ENCODE peak calls at places on chromosomes 6 and 20, in nine cellular contexts. S is CD4-positive, alpha-beta T cell; U is pancreas; C is upper lobe of right lung; K is HL-60; J is WERI-Rb-1; H is transverse colon; B is endodermal cell; W is small intestine. T is an unnamed sample.
A peak's percentile ranks its signal among the peaks of the same experiment; 100 is the strongest.

GRCh38 chr20:12068146-12068545 is 150.5 kb downstream of the BTBD3 start:
- DNase-seq in U (no peak), C (no peak), H (no peak), J (no peak), B (peak; percentile 66), S (no peak), W (no peak), K (no peak), T (no peak)

GRCh38 chr6:168390746-168391400 is 50.1 kb upstream of the SMOC2 start:
- DNase-seq in W (no peak), S (no peak), H (no peak), U (no peak), C (peak; percentile 57), J (no peak), B (no peak), K (no peak), T (no peak)

GRCh38 chr6:169955796-169956493 is 204.5 kb downstream of the ERMARD start:
- DNase-seq in B (peak; percentile 45), S (no peak), K (peak; percentile 88), J (no peak), C (peak; percentile 53), H (no peak), W (no peak), U (no peak), T (no peak)

GRCh38 chr6:104956663-104957294 is at the start of gene LIN28B:
- DNase-seq in C (no peak), K (no peak), B (no peak), U (no peak), H (no peak), S (no peak), J (no peak), W (no peak), T (no peak)

GRCh38 chr20:18739785-18740184 is 73.8 kb upstream of the SCP2D1 start:
- DNase-seq in B (peak; percentile 70), W (no peak), J (no peak), U (no peak), K (no peak), H (peak; percentile 42), S (no peak), C (no peak), T (no peak)

GRCh38 chr6:149013932-149014331 is 267.1 kb downstream of the UST start:
- DNase-seq in B (peak; percentile 73), K (no peak), C (no peak), U (no peak), W (no peak), J (no peak), S (no peak), H (no peak), T (no peak)

GRCh38 chr6:83467620-83468036 is 36.8 kb upstream of the ME1 start:
- DNase-seq in H (peak; percentile 30), J (no peak), W (no peak), B (no peak), U (no peak), S (no peak), K (peak; percentile 96), C (peak; percentile 78), T (peak; percentile 4)

GRCh38 chr20:5465281-5465680 is 148.5 kb upstream of the PROKR2 start:
- DNase-seq in U (no peak), B (no peak), S (no peak), C (no peak), W (no peak), K (no peak), H (no peak), J (no peak), T (no peak)

GRCh38 chr20:44621939-44622338 is 29.6 kb downstream of the ADA start:
- DNase-seq in K (no peak), B (no peak), C (no peak), J (no peak), W (no peak), U (no peak), S (no peak), H (no peak), T (no peak)

GRCh38 chr20:33676121-33676520 is 1.9 kb upstream of the NECAB3 start:
- DNase-seq in J (no peak), K (no peak), U (no peak), C (no peak), H (no peak), S (no peak), W (no peak), B (no peak), T (no peak)
- H3K27ac ChIP-seq in J (peak overlapping the region; percentile 74), K (no peak overlapping the region), U (no peak overlapping the region), C (peak overlapping the region; percentile 80), H (peak overlapping the region; percentile 96), S (no peak overlapping the region), W (no peak overlapping the region), B (no peak overlapping the region), T (no peak overlapping the region)

DNA sequence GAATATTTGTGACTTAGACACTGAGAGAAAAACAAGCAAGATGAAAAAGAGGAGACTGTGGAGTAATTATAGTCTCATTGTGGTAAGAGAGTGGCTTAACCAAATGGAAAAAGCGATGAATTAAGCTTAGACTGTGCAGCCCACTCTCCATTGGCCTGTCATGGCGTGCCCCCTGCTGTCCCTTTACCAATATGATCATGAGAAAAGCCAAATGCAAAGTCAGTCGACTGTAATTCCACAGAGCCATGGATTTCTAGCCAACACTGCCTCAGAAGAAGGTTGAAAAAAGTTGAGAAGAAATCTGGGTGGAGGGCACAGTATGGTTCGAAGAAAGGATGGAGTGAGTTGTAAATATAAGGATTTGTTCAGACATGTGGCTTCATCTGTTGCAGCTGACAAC is 251.3 kb downstream of the DOK5 start:
- DNase-seq in J (no peak), B (no peak), S (no peak), H (no peak), U (no peak), C (no peak), W (no peak), K (no peak), T (no peak)
- H3K27ac ChIP-seq in J (no peak overlapping the region), B (no peak overlapping the region), S (no peak overlapping the region), H (no peak overlapping the region), U (no peak overlapping the region), C (no peak overlapping the region), W (no peak overlapping the region), K (no peak overlapping the region), T (no peak overlapping the region)

DNA sequence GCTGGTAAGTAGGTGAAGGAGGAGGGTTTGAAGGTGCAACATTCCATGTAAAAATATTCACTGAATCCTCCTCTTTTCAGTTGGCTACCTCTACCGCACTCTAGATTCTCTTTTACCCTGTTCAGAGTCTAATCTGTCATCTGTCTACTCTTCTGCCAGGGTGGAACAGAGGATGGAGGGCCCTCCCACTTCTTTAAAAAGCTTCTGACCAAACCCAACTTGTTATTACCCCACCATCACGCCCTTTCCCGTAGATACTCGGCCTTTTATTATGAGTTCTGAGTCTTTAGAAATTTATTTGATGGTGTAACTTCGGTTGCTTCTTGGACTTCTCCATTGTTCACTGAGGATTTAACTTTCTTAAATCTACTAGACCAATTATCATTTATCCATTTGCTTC is 11.7 kb downstream of the STX11 start:
- DNase-seq in U (no peak), S (no peak), W (no peak), B (no peak), H (no peak), J (no peak), C (no peak), K (peak; percentile 41), T (no peak)
- H3K27ac ChIP-seq in U (no peak overlapping the region), S (no peak overlapping the region), W (no peak overlapping the region), B (no peak overlapping the region), H (no peak overlapping the region), J (no peak overlapping the region), C (no peak overlapping the region), K (peak overlapping the region; percentile 8), T (no peak overlapping the region)

GRCh38 chr20:58661298-58662141 is 10.4 kb downstream of the STX16 start:
- DNase-seq in K (no peak), S (peak; percentile 46), U (no peak), C (no peak), H (no peak), J (no peak), B (no peak), W (no peak), T (no peak)
- H3K27ac ChIP-seq in K (no peak overlapping the region), S (peak overlapping the region; percentile 92), U (no peak overlapping the region), C (no peak overlapping the region), H (peak overlapping the region; percentile 9), J (no peak overlapping the region), B (no peak overlapping the region), W (peak overlapping the region; percentile 21), T (no peak overlapping the region)

GRCh38 chr20:62428396-62429160 is 1.2 kb upstream of the RBBP8NL start:
- DNase-seq in K (no peak), U (no peak), S (no peak), J (no peak), B (no peak), H (no peak), C (no peak), W (no peak), T (no peak)

GRCh38 chr20:62427172-62428007 is at the start of gene RBBP8NL:
- DNase-seq in B (peak; percentile 94), U (peak; percentile 86), W (peak; percentile 90), J (no peak), C (peak; percentile 91), H (peak; percentile 92), S (no peak), K (no peak), T (no peak)

GRCh38 chr20:62429455-62430310 is 2.3 kb upstream of the RBBP8NL start:
- DNase-seq in H (no peak), B (no peak), W (no peak), K (no peak), S (no peak), C (no peak), U (no peak), J (no peak), T (no peak)

GRCh38 chr20:62426678-62427077 is 661 bp downstream of the RBBP8NL start:
- DNase-seq in U (peak; percentile 74), W (peak; percentile 23), K (no peak), C (peak; percentile 75), J (peak; percentile 62), B (peak; percentile 87), S (no peak), H (no peak), T (no peak)

GRCh38 chr20:62428008-62428384 is 657 bp upstream of the RBBP8NL start:
- DNase-seq in W (peak; percentile 44), K (no peak), J (no peak), U (no peak), B (no peak), C (no peak), H (peak; percentile 61), S (no peak), T (no peak)
- H3K27ac ChIP-seq in W (no peak overlapping the region), K (no peak overlapping the region), J (no peak overlapping the region), U (peak overlapping the region; percentile 44), B (no peak overlapping the region), C (peak overlapping the region; percentile 24), H (peak overlapping the region; percentile 72), S (no peak overlapping the region), T (no peak overlapping the region)

DNA sequence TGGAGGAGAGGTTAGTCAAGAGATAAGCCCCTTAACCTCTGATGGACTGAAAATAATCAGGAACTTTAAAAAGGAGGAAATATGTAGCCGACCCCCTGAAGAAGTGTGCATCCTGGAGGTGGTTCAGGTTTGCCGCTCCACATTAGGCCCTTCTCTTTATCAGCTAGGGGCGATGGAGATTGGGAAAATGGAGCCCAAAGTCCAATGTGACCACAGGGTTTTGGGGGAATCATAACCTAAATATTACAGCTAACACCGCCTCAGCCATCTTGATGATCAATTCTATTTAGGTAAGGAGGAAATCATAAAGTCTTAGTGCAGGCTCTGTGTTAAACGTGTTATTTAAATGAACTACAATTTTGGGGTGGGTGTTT is 1.2 kb downstream of the OGFRL1 start:
- DNase-seq in H (no peak), B (no peak), C (no peak), K (no peak), U (no peak), S (no peak), W (no peak), J (no peak), T (no peak)
- H3K27ac ChIP-seq in H (peak overlapping the region; percentile 94), B (no peak overlapping the region), C (peak overlapping the region; percentile 86), K (no peak overlapping the region), U (no peak overlapping the region), S (no peak overlapping the region), W (no peak overlapping the region), J (no peak overlapping the region), T (peak overlapping the region; percentile 64)